ENCODE peak calls at places on chromosomes 11 and 22, in nine cellular contexts. Z is CD4-positive, alpha-beta T cell; Y is prostate gland; G is right lobe of liver; R is GM23338; S is heart left ventricle; P is progenitor cell of endocrine pancreas; M is lower lobe of right lung; O is stomach. K is an unnamed sample.

GRCh38 chr11:32952421-32952820 is 59.8 kb downstream of the QSER1 start:
- DNase-seq in Z (no peak), Y (no peak), G (no peak), R (no peak), S (no peak), P (no peak), M (no peak), O (no peak), K (no peak)

GRCh38 chr22:33188316-33188715 is 130.1 kb upstream of the SYN3 start:
- DNase-seq in Z (no peak), Y (no peak), G (no peak), R (peak), S (no peak), P (no peak), M (no peak), O (no peak), K (no peak)

GRCh38 chr11:77658213-77659013 is 20.8 kb upstream of the CLNS1A start:
- DNase-seq in Z (no peak), Y (no peak), G (no peak), R (no peak), S (no peak), P (no peak), M (no peak), O (no peak), K (no peak)

GRCh38 chr11:11916981-11917399 is 75.2 kb downstream of the USP47 start:
- DNase-seq in Z (no peak), Y (no peak), G (no peak), R (peak), S (no peak), P (no peak), M (no peak), O (no peak), K (no peak)

GRCh38 chr22:24424901-24425775 is 2.3 kb upstream of the ADORA2A start:
- DNase-seq in Z (no peak), Y (no peak), G (no peak), R (no peak), S (no peak), P (no peak), M (no peak), O (no peak), K (no peak)

GRCh38 chr22:27991586-27992293 is 72.7 kb upstream of the PITPNB start:
- DNase-seq in Z (no peak), Y (no peak), G (no peak), R (no peak), S (no peak), P (no peak), M (peak), O (peak), K (peak)

GRCh38 chr11:102882389-102883024 is 7.7 kb upstream of the MMP12 start:
- DNase-seq in Z (no peak), Y (no peak), G (no peak), R (no peak), S (no peak), P (no peak), M (no peak), O (no peak), K (no peak)

GRCh38 chr11:28616566-28616965 is 508.4 kb downstream of the METTL15 start:
- DNase-seq in Z (no peak), Y (no peak), G (no peak), R (no peak), S (no peak), P (no peak), M (no peak), O (no peak), K (no peak)

GRCh38 chr11:117876341-117877119 is at the start of gene FXYD6:
- DNase-seq in Z (no peak), Y (no peak), G (peak), R (peak), S (peak), P (peak), M (no peak), O (no peak), K (peak)

GRCh38 chr11:12075822-12076821 is 34.3 kb upstream of the MICAL2 start:
- DNase-seq in Z (no peak), Y (no peak), G (no peak), R (no peak), S (no peak), P (no peak), M (no peak), O (no peak), K (peak)

GRCh38 chr11:41954034-41954433 is 494.6 kb upstream of the LRRC4C start:
- DNase-seq in Z (no peak), Y (no peak), G (no peak), R (no peak), S (no peak), P (no peak), M (no peak), O (no peak), K (no peak)

GRCh38 chr11:88175004-88175706 is at the start of gene RAB38:
- DNase-seq in Z (no peak), Y (peak), G (peak), R (peak), S (no peak), P (peak), M (peak), O (peak), K (peak)

GRCh38 chr11:86255896-86256295 is 11.3 kb downstream of the EED start:
- DNase-seq in Z (no peak), Y (no peak), G (no peak), R (no peak), S (no peak), P (no peak), M (no peak), O (no peak), K (no peak)

GRCh38 chr11:68016904-68017817 is 7.0 kb downstream of the ALDH3B1 start:
- DNase-seq in Z (no peak), Y (no peak), G (peak), R (no peak), S (no peak), P (no peak), M (peak), O (no peak), K (peak)

GRCh38 chr11:131591051-131591461 is 220.6 kb downstream of the NTM start:
- DNase-seq in Z (no peak), Y (no peak), G (no peak), R (peak), S (no peak), P (no peak), M (no peak), O (no peak), K (no peak)

GRCh38 chr22:29716814-29717213 is 3.0 kb upstream of the CABP7 start:
- DNase-seq in Z (no peak), Y (peak), G (peak), R (peak), S (peak), P (peak), M (peak), O (peak), K (peak)

GRCh38 chr22:38316340-38317236 is 645 bp downstream of the CSNK1E start:
- DNase-seq in Z (peak), Y (peak), G (peak), R (peak), S (peak), P (peak), M (peak), O (peak), K (peak)

GRCh38 chr11:59706518-59707285 is 6.9 kb downstream of the OR10V1 start:
- DNase-seq in Z (no peak), Y (no peak), G (no peak), R (no peak), S (no peak), P (no peak), M (no peak), O (peak), K (no peak)

GRCh38 chr11:19846654-19847330 is 134.2 kb downstream of the NAV2 start:
- DNase-seq in Z (no peak), Y (no peak), G (no peak), R (peak), S (peak), P (no peak), M (no peak), O (no peak), K (no peak)

GRCh38 chr11:121536116-121536515 is 83.3 kb upstream of the SORL1-AS1 start:
- DNase-seq in Z (no peak), Y (no peak), G (no peak), R (peak), S (no peak), P (no peak), M (no peak), O (no peak), K (no peak)

GRCh38 chr22:42432020-42432596 is at the start of gene NFAM1:
- DNase-seq in Z (no peak), Y (no peak), G (peak), R (no peak), S (peak), P (no peak), M (peak), O (peak), K (peak)

DNA sequence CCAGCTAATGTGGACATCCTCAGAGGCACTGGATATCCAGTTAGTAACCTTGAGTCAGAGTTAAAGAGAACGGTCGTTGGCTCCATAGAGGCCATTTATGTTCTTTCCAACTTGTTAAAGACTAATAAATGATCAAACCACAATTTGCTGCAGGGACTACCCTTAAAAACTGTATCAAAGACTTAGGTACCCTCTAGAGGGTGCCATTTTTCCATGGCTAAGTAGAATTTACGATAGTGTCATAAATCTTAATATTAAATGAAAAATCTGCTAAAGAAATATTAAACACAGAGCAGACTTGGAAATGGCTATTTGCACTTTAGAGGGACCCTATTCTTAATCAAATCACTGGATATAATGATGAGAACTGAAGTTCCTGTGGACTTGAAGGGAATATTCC is 685.2 kb upstream of the CHORDC1 start:
- DNase-seq in Z (no peak), Y (no peak), G (no peak), R (peak), S (no peak), P (no peak), M (no peak), O (no peak), K (no peak)
- TF ChIP-seq CTCF in Z (no peak), Y (no peak), G (no peak), R (peak), S (no peak), P (no peak), M (no peak), O (no peak), K (no peak)

GRCh38 chr22:44821741-44822425 is 69.5 kb downstream of the ARHGAP8 start:
- DNase-seq in Z (no peak), Y (no peak), G (no peak), R (no peak), S (no peak), P (no peak), M (no peak), O (no peak), K (no peak)
- TF ChIP-seq CTCF in Z (no peak), Y (no peak), G (no peak), R (no peak), S (no peak), P (no peak), M (no peak), O (no peak), K (no peak)

DNA sequence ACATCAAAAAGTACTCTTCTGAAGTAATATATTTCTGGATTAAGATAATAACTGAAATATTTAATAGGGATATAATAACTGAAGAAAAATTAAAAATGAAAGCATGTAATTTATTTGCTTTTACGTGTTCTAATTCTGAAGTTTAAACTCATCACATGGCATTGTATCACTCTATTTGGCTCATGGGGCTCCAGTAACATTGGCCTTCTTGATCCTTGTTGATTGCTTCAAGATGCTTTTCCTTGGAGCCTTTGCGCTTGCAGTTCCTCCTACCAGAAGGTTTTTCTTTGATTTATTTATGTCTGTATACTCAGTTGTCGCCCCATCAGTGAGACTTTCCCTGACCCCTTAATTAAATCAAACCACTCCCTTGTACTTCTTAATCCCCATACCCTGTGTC is 847.7 kb upstream of the ANO3 start:
- DNase-seq in Z (no peak), Y (no peak), G (no peak), R (no peak), S (no peak), P (no peak), M (no peak), O (no peak), K (no peak)
- TF ChIP-seq CTCF in Z (no peak), Y (no peak), G (no peak), R (no peak), S (no peak), P (no peak), M (no peak), O (no peak), K (no peak)

DNA sequence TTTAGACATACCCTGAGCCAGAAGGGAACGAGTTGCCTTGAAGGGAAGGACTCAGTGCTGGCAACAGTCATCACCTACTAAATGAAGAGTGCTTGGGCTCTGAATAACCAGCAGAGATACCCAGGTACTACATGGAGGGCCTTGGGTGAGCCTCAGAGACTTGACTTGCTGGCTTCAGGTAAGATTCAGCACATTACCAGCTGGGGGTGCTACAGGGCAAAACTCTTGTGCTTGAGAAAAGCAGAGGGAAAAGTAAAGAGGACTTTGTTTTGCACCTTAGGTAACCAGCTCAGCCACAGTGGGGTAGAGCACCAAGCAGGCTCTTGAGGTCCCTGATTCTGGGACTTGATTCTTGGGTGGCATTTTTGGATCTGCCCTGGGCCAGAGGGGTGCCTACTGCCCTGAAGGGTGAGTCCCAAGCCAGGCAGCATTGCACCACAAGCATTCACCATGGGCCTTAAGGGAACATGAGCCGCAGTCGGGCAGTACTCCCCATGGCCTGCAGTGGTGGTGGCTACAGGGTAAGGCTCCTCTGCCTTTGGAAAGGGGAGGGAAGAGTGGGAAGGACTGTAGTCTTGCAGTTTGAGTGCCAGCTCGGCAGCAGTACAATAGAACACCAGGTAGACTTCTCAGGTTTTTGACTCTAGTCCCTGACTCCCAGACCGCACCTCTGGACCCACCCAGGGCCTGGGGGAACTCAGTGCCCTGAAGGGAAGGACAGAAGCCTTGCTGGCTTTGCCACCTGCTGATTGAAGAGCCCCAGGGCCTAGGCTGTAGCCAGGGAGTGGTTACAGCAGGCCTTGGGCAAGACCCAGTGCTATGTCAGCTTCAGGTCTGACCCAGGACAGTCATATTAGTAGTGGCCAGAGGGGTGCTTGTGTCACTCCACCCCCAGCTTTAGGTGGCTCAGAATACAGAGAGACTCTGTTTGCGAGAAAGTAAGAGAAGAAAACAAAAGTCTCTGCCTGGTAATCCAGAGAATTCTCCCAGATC is 22.7 kb upstream of the PLEKHA7 start:
- DNase-seq in Z (no peak), Y (no peak), G (no peak), R (peak), S (no peak), P (no peak), M (no peak), O (peak), K (no peak)
- TF ChIP-seq CTCF in Z (no peak), Y (no peak), G (no peak), R (peak), S (no peak), P (peak), M (no peak), O (no peak), K (no peak)

DNA sequence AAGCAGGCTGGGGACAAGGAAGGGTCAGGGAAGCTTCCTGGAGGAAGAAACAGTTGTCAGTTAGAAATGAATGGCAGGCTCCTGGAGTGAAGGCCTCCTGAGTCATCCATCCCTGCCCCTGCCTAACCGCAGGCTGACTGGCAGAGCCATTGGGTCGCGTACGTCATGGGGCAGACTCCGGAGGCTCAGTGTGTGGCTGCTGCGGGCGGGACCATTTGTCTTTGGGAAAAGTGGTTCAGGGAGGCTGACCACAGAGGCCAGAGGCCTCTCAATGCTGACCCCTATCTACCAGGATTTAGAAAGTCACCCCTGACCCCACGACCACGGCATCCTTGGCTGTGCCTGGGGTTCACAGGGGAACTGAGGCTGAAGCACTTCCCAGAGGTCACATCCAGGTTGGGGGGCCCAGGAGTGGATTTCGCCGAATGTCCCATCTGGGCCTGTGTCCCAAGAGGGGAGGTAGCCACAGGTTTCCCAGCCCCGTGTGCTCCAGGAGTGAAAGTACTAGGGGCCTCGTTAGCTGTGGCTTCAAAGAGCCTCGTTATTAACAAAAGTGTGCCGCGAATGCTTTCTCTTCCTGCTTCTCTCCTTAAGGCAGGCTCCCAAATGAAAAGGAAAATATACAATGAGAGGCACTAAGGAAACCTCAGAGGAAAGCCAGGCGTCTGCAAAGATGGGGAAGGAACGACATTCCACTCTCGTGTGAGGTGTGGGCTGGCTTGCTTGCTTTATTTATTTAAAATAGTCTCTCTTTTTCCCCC is 58.9 kb downstream of the FLRT1 start:
- DNase-seq in Z (no peak), Y (no peak), G (no peak), R (no peak), S (no peak), P (no peak), M (no peak), O (no peak), K (peak)
- TF ChIP-seq CTCF in Z (no peak), Y (no peak), G (no peak), R (peak), S (no peak), P (no peak), M (no peak), O (no peak), K (no peak)

DNA sequence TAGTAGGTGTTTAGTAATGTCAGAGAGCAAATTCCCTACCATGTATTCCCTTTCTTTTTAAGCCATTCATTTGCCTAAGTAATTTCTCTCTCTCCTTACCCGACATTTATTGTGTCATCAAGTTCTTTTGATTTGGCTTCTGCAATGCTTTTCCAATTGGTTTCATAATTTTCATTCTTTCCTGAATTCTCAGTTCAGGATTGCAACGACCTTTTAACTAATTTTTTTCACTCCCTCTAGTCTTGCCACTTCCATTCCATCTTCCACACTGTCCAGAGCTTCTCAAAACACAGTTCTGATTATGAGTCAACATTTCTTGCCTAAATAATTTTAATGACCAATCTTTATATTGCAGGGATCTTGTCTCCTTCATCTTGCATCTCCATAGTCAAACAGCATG is 41.2 kb upstream of the RAB30 start:
- DNase-seq in Z (no peak), Y (no peak), G (no peak), R (no peak), S (no peak), P (no peak), M (no peak), O (no peak), K (no peak)
- TF ChIP-seq CTCF in Z (no peak), Y (no peak), G (no peak), R (no peak), S (no peak), P (no peak), M (no peak), O (no peak), K (no peak)

DNA sequence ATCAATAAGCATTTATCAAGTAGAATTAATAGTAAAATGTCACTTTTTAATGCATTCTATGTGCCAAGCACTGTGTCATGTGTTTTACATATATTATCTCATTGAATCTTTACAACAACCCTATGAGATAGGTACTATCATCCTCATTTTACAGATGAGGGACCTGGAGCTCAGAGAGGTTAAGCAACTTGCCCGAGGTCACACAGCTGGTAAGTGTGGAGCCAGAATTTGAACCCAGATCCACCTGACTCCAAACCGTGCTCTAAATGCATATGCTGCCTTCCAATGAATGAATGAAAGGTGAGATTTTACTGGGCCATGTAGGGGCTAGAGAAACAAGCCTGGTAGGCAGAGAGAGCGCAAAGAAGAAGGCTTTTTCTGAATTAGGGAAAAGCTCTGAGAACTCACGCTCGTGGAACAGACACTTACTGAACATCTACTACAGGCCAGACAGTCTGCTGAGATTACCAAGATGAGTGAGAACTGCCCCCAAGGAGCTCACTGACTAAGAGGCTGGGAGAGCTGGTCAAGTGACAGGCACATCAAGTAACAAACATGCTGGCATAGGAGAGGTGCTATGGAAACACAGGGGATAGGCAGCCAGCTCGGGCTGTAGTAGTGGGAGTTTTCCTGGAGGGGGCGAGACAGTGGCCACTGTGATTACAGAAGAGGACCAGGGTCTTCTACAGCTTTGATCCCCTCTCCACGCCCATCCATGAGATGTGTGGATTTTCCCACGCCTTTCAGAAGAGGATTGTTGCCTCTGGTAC is 4.4 kb downstream of the ABCG4 start:
- DNase-seq in Z (no peak), Y (no peak), G (no peak), R (peak), S (no peak), P (no peak), M (no peak), O (no peak), K (no peak)
- TF ChIP-seq CTCF in Z (no peak), Y (no peak), G (no peak), R (peak), S (no peak), P (peak), M (no peak), O (no peak), K (no peak)

GRCh38 chr11:120182790-120183491 is 27.9 kb upstream of the OAF start:
- DNase-seq in Z (no peak), Y (no peak), G (peak), R (peak), S (peak), P (peak), M (no peak), O (peak), K (peak)
- TF ChIP-seq CTCF in Z (no peak), Y (no peak), G (peak), R (peak), S (peak), P (peak), M (peak), O (no peak), K (peak)

GRCh38 chr11:27381238-27381666 is 18.2 kb upstream of the CCDC34 start:
- DNase-seq in Z (no peak), Y (no peak), G (peak), R (no peak), S (no peak), P (no peak), M (no peak), O (no peak), K (no peak)
- TF ChIP-seq CTCF in Z (no peak), Y (no peak), G (no peak), R (no peak), S (no peak), P (no peak), M (no peak), O (no peak), K (no peak)

GRCh38 chr11:10201343-10201742 is 92.7 kb downstream of the SBF2 start:
- DNase-seq in Z (no peak), Y (no peak), G (no peak), R (no peak), S (no peak), P (no peak), M (no peak), O (no peak), K (no peak)
- TF ChIP-seq CTCF in Z (no peak), Y (no peak), G (no peak), R (no peak), S (no peak), P (no peak), M (no peak), O (no peak), K (no peak)